ENCODE peak calls at places on chromosomes 4 and X, in eight cellular contexts. K is H9, S is left lung, B is BE2C, G is psoas muscle, N is Peyer's patch, M is GM23248, A is aorta. P is an unnamed sample.

GRCh38 chrX:1491851-1492349 is 39.2 kb upstream of the ASMTL start:
- DNase-seq in G (no peak), K (peak; percentile 77), S (no peak), N (peak; percentile 22), B (peak; percentile 14), A (no peak), M (peak; percentile 14), P (no peak)

GRCh38 chr4:110211007-110211769 is 12.8 kb upstream of the ELOVL6 start:
- DNase-seq in A (no peak), B (peak; percentile 15), M (peak; percentile 72), G (no peak), K (no peak), N (no peak), S (no peak), P (peak; percentile 21)

GRCh38 chr4:78732332-78733104 is 43.6 kb upstream of the BMP2K start:
- DNase-seq in A (no peak), K (no peak), G (no peak), B (no peak), M (no peak), S (no peak), N (no peak), P (no peak)

GRCh38 chr4:123102897-123103489 is 180.6 kb upstream of the NUDT6 start:
- DNase-seq in S (no peak), N (no peak), K (no peak), G (no peak), B (no peak), A (no peak), M (peak; percentile 65), P (no peak)

GRCh38 chr4:2047031-2047660 is 12.0 kb upstream of the NAT8L start:
- DNase-seq in S (peak; percentile 79), N (no peak), G (no peak), M (no peak), B (peak; percentile 9), K (peak; percentile 27), A (no peak), P (no peak)

GRCh38 chr4:11647433-11647832 is 218.7 kb upstream of the HS3ST1 start:
- DNase-seq in M (no peak), B (no peak), S (no peak), A (no peak), K (no peak), G (no peak), N (no peak), P (no peak)

GRCh38 chrX:148310402-148311200 is 189.8 kb upstream of the AFF2 start:
- DNase-seq in S (no peak), N (peak; percentile 34), K (no peak), B (no peak), M (no peak), G (no peak), A (no peak), P (no peak)

GRCh38 chr4:134544303-134544761 is 342.7 kb upstream of the PABPC4L start:
- DNase-seq in N (no peak), G (no peak), B (peak; percentile 35), K (no peak), A (no peak), S (no peak), M (peak; percentile 37), P (no peak)

GRCh38 chr4:85713005-85713404 is 238.1 kb downstream of the ARHGAP24 start:
- DNase-seq in M (no peak), G (no peak), K (no peak), B (no peak), S (no peak), A (no peak), N (peak; percentile 31), P (no peak)

GRCh38 chr4:38621004-38621684 is 42.9 kb upstream of the KLF3 start:
- DNase-seq in S (no peak), N (no peak), G (no peak), M (peak; percentile 83), A (no peak), K (no peak), B (no peak), P (peak; percentile 49)

GRCh38 chr4:98778206-98778605 is 119.8 kb upstream of the TSPAN5 start:
- DNase-seq in N (no peak), B (no peak), K (no peak), S (no peak), A (no peak), M (peak; percentile 86), G (no peak), P (no peak)

GRCh38 chr4:83238849-83239248 is 45.7 kb downstream of the COQ2 start:
- DNase-seq in N (no peak), B (no peak), M (peak; percentile 14), A (no peak), K (no peak), S (no peak), G (no peak), P (no peak)

GRCh38 chr4:78692815-78693156 is 83.4 kb upstream of the BMP2K start:
- DNase-seq in N (no peak), M (peak; percentile 8), S (no peak), A (no peak), G (no peak), K (no peak), B (no peak), P (no peak)

GRCh38 chrX:46626566-46626965 is 53.0 kb downstream of the CHST7 start:
- DNase-seq in N (peak; percentile 22), A (peak; percentile 53), B (no peak), S (peak; percentile 54), G (no peak), M (no peak), K (no peak), P (no peak)

GRCh38 chr4:3318561-3319021 is 25.8 kb downstream of the RGS12 start:
- DNase-seq in M (no peak), A (peak; percentile 43), S (no peak), G (no peak), N (no peak), B (peak; percentile 16), K (peak; percentile 94), P (no peak)

GRCh38 chr4:173917255-173917960 is 366.1 kb downstream of the FBXO8 start:
- DNase-seq in M (peak; percentile 84), N (no peak), S (no peak), B (no peak), G (no peak), A (no peak), K (no peak), P (no peak)

GRCh38 chr4:156347412-156348075 is 393.9 kb upstream of the CTSO start:
- DNase-seq in G (no peak), M (peak; percentile 50), A (no peak), K (no peak), N (no peak), B (no peak), S (no peak), P (no peak)

GRCh38 chrX:55451125-55451524 is 802 bp upstream of the MAGEH1 start:
- DNase-seq in K (no peak), M (peak; percentile 4), B (no peak), S (no peak), G (no peak), N (no peak), A (no peak), P (no peak)

GRCh38 chr4:75708218-75708691 is 16.1 kb upstream of the USO1 start:
- DNase-seq in A (no peak), N (no peak), B (no peak), S (no peak), K (no peak), G (no peak), M (no peak), P (no peak)

GRCh38 chr4:3285558-3286334 is 7.1 kb upstream of the RGS12 start:
- DNase-seq in N (no peak), M (peak; percentile 88), K (peak; percentile 30), S (no peak), A (peak; percentile 81), B (no peak), G (peak; percentile 72), P (no peak)

GRCh38 chr4:84547211-84547610 is 35.7 kb upstream of the CDS1 start:
- DNase-seq in G (no peak), S (no peak), A (no peak), B (no peak), M (no peak), K (no peak), N (no peak), P (no peak)

GRCh38 chr4:25154594-25155265 is 5.5 kb downstream of the SEPSECS start:
- DNase-seq in B (no peak), A (no peak), N (no peak), S (no peak), G (no peak), M (no peak), K (no peak), P (no peak)

GRCh38 chr4:252065-252601 is 53.1 kb downstream of the ZNF732 start:
- DNase-seq in K (no peak), S (no peak), B (no peak), G (no peak), M (no peak), N (no peak), A (no peak), P (no peak)
- H3K9me3 ChIP-seq in K (peaks cover 65% of the 10 kb centered on the region), S (peaks cover 8% of the 10 kb centered on the region), B (no peaks in the 10 kb centered on the region), G (peaks cover 76% of the 10 kb centered on the region), M (peaks cover 15% of the 10 kb centered on the region), N (no peaks in the 10 kb centered on the region), A (peaks cover 4% of the 10 kb centered on the region), P (peaks cover 10% of the 10 kb centered on the region)

DNA sequence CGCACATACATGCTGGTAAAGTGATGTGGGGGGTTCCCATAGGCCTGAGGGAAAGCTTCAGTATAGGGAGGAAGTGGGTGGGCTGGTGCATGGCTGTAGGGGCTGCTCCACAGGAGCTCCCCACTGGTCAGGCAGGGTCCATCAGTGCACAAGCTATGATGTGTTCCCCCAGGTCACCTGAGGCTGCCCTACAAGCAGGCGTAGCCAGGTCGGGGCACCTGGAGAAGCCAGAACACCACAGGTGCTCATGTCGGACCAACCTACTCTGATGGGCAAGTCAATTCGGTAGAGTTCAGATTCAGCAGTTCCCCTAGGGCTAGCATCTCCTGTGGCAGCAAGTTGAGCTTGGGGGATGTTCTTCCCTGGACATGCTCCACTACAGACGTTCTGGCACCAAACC is 103.3 kb upstream of the EPHA5 start:
- DNase-seq in A (no peak), G (no peak), N (no peak), K (no peak), M (no peak), S (no peak), B (no peak), P (no peak)
- H3K9me3 ChIP-seq in A (peaks cover 1% of the 10 kb centered on the region), G (no peaks in the 10 kb centered on the region), N (no peaks in the 10 kb centered on the region), K (no peaks in the 10 kb centered on the region), M (no peaks in the 10 kb centered on the region), S (no peaks in the 10 kb centered on the region), B (peaks cover 5% of the 10 kb centered on the region), P (no peaks in the 10 kb centered on the region)

DNA sequence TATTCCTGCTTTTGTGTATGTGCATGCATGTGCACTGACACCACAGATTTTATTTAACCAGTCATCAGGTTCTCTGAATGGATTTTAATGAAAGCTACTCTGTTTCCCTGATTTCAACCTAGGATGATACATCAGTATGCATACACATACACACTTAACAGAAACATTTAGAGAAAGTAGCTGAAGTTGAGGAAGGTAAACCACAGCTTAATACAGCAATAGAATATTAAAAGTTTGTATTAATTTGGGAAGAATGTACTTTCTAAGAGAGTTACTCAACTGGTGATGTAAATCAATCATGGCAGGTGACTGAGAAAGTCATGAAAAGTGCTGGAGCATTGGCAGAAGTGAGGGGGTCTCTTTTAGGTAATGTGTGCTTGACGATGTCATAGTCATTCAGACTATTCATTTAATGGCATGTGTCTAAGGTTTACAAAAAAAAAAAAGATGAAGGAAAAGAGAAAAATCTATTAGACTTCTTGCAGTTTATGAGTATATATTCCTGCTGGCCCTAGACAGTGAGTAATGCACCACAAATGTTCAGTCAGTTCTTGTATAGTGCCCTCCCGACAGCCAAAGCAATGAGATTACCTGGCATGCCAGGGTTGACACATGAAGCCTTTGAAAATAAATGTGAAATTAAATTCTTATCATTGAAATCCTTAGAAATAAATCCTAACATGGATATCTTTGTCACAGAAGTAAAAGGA is 187.6 kb downstream of the RAPGEF2 start:
- DNase-seq in B (no peak), N (no peak), S (no peak), G (no peak), A (no peak), M (peak; percentile 61), K (no peak), P (no peak)
- H3K9me3 ChIP-seq in B (no peaks in the 10 kb centered on the region), N (no peaks in the 10 kb centered on the region), S (no peaks in the 10 kb centered on the region), G (no peaks in the 10 kb centered on the region), A (no peaks in the 10 kb centered on the region), M (no peaks in the 10 kb centered on the region), K (no peaks in the 10 kb centered on the region), P (no peaks in the 10 kb centered on the region)

GRCh38 chrX:40318796-40319195 is 221.0 kb upstream of the BCOR start:
- DNase-seq in S (no peak), M (no peak), K (no peak), N (no peak), A (no peak), B (no peak), G (no peak), P (no peak)
- H3K9me3 ChIP-seq in S (no peaks in the 10 kb centered on the region), M (no peaks in the 10 kb centered on the region), K (no peaks in the 10 kb centered on the region), N (no peaks in the 10 kb centered on the region), A (no peaks in the 10 kb centered on the region), B (no peaks in the 10 kb centered on the region), G (peaks cover 20% of the 10 kb centered on the region), P (no peaks in the 10 kb centered on the region)